ENCODE peak calls at places on chromosomes 3 and 15, in ten cellular contexts. X, W, A, O, F, J, S, C, T and N are unnamed samples.

GRCh38 chr15:57554063-57554820 is 37.5 kb upstream of the MYZAP start:
- DNase-seq in S (no peak), C (no peak), O (no peak), X (peak), T (no peak), J (no peak), A (peak), W (no peak), F (no peak), N (no peak)

GRCh38 chr15:95464091-95464888 is 866.2 kb upstream of the NR2F2 start:
- DNase-seq in S (no peak), A (no peak), W (no peak), X (peak), J (no peak), C (no peak), T (no peak), O (no peak), F (no peak), N (no peak)

GRCh38 chr3:112688085-112688769 is 47.3 kb upstream of the CCDC80 start:
- DNase-seq in S (no peak), T (no peak), C (no peak), X (no peak), A (no peak), J (no peak), W (no peak), O (no peak), F (no peak), N (no peak)

GRCh38 chr15:57146394-57147140 is 228.1 kb downstream of the TCF12 start:
- DNase-seq in A (no peak), F (no peak), O (no peak), J (peak), X (peak), W (peak), C (peak), T (peak), S (no peak), N (no peak)

GRCh38 chr15:92810418-92811138 is 89.5 kb upstream of the CHD2 start:
- DNase-seq in A (no peak), C (peak), J (peak), T (peak), W (no peak), O (peak), F (peak), X (peak), S (peak), N (peak)

GRCh38 chr3:124456506-124456905 is 273.7 kb upstream of the UMPS start:
- DNase-seq in C (no peak), S (no peak), A (no peak), F (no peak), O (no peak), X (no peak), T (peak), W (no peak), J (no peak), N (no peak)

GRCh38 chr3:73547427-73548036 is 77.2 kb downstream of the PDZRN3 start:
- DNase-seq in T (no peak), X (no peak), A (no peak), J (no peak), W (no peak), O (no peak), S (no peak), C (peak), F (no peak), N (no peak)

GRCh38 chr15:31150732-31151212 is 49.2 kb upstream of the TRPM1 start:
- DNase-seq in O (no peak), C (peak), X (no peak), F (no peak), A (no peak), J (no peak), S (no peak), W (no peak), T (no peak), N (peak)

GRCh38 chr3:146972726-146973125 is 367.6 kb upstream of the PLSCR5 start:
- DNase-seq in A (no peak), S (no peak), O (no peak), W (no peak), C (no peak), F (no peak), T (no peak), X (no peak), J (no peak), N (no peak)

DNA sequence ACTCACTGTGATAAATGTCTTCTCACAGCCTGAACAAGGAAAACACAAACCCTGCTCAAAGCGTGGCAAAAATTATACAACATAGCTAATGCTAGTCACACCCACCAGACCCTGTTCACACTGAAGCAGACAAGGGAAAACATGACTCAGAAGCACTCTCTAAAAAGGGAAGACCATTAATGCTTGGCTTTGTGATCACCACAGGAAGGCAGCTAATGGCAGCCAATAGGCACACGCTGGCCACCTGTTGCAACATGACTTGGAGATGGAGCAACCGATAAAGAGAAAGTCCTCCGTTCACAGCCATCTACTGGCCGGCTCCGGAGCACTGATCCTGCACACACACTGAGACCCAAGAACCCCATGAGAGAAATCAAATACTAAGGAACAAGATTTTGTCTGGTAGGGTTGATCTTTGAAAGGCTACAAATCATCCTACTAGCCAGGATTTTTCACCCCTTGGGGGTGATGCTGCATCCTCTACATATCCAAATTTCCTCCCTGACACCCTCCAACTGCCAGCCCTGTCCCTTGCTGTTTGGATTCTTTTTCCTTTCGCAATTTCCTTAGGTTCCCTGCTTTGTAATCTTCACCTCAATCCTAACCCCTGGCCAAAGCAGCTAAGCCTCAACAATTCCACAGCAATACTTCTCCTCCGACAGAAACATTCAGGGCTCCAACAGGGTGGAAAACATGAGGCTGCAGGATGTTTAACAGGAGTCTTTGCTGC is 3.2 kb downstream of the ZXDC start:
- DNase-seq in O (peak), J (peak), S (peak), W (peak), X (peak), C (no peak), A (peak), F (peak), T (peak), N (peak)
- TF ChIP-seq POLR2AphosphoS5 in O (no peak), J (peak), S (peak), W (no peak), X (no peak), C (no peak), A (peak), F (peak), T (no peak), N (peak)

GRCh38 chr3:129345971-129346370 is 67.3 kb downstream of the HMCES start:
- DNase-seq in S (no peak), C (no peak), X (peak), F (no peak), W (no peak), T (no peak), O (no peak), J (no peak), A (no peak), N (no peak)

GRCh38 chr3:129344540-129345220 is 66.0 kb downstream of the HMCES start:
- DNase-seq in F (no peak), W (no peak), X (no peak), T (peak), O (no peak), A (no peak), C (peak), S (no peak), J (no peak), N (no peak)

GRCh38 chr3:129341331-129342141 is 62.9 kb downstream of the HMCES start:
- DNase-seq in A (no peak), S (no peak), J (no peak), F (no peak), O (no peak), X (peak), C (no peak), W (no peak), T (no peak), N (no peak)

GRCh38 chr3:129345281-129345680 is 66.6 kb downstream of the HMCES start:
- DNase-seq in X (no peak), S (no peak), O (no peak), F (no peak), W (no peak), J (no peak), A (no peak), T (no peak), C (no peak), N (no peak)

DNA sequence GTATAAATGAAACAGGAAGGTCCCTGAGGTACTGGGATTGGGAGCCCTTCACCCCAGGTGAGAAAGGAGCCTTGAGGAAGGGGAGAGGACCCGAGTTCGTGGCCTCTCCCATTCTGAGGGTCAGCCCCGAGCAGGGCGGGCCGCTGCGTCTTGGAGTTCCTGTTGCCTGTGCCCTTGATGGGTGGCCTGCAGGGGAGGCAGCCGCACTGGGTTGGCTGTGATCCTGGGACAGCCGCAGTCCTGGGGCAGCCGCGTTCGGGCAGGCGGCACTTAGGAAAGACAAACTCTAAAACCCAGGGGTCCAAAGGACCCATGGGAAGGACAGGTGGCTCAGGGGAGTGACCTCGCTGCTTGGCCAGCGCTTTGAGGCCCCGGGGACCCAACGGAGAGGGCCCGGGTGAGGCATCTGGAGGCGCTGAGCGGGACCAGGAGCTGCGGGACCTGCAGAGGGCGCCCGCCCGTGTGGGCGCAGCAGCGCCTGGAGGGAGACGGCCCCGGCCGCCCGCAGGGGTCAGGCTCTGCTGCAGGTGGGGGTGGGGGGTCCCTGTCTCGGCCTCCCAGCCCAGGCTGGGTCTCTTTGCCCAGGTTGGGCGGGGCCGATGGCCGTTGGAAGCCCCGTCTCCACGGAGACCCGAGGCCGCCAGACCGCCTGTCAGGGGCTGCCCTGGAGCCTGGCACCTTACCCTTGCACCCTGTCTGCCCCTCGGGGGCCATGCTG is 65.1 kb downstream of the HMCES start:
- DNase-seq in F (peak), C (peak), X (no peak), J (peak), T (peak), S (peak), O (no peak), A (peak), W (peak), N (peak)
- TF ChIP-seq POLR2AphosphoS5 in F (no peak), C (no peak), X (no peak), J (no peak), T (no peak), S (no peak), O (no peak), A (no peak), W (no peak), N (no peak)

DNA sequence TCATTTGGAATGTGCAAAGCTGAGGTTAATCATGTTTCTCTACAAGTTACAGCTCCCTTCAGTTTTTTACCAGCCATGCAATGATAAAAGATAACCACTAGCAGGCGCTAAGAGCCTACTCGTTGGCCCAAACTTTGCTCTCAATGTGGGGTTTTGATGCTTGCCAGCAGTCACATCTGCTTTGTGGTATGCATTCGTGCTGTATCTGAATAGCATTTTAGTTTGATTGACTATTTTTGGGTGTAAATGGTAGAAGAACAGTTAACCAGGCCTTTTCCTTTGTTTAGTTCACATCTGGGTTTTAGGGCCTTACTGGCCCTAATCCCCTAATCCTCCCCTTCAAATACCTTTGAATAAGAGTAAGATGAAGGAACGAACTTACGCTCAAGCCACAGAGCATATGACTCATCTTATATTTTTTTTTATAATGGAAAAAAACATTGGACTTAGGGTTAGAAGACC is 4.4 kb upstream of the CLDN11 start:
- DNase-seq in T (peak), X (peak), W (peak), J (peak), S (peak), A (no peak), F (no peak), O (peak), C (peak), N (no peak)
- TF ChIP-seq POLR2AphosphoS5 in T (no peak), X (no peak), W (no peak), J (no peak), S (no peak), A (no peak), F (no peak), O (peak), C (no peak), N (no peak)

GRCh38 chr3:137165117-137165806 is 207.5 kb downstream of the IL20RB start:
- DNase-seq in W (no peak), A (no peak), S (no peak), F (no peak), O (no peak), C (no peak), J (no peak), T (peak), X (no peak), N (no peak)

GRCh38 chr3:137163958-137164357 is 206.2 kb downstream of the IL20RB start:
- DNase-seq in C (no peak), A (no peak), F (no peak), W (no peak), X (no peak), J (no peak), O (no peak), S (no peak), T (no peak), N (no peak)

DNA sequence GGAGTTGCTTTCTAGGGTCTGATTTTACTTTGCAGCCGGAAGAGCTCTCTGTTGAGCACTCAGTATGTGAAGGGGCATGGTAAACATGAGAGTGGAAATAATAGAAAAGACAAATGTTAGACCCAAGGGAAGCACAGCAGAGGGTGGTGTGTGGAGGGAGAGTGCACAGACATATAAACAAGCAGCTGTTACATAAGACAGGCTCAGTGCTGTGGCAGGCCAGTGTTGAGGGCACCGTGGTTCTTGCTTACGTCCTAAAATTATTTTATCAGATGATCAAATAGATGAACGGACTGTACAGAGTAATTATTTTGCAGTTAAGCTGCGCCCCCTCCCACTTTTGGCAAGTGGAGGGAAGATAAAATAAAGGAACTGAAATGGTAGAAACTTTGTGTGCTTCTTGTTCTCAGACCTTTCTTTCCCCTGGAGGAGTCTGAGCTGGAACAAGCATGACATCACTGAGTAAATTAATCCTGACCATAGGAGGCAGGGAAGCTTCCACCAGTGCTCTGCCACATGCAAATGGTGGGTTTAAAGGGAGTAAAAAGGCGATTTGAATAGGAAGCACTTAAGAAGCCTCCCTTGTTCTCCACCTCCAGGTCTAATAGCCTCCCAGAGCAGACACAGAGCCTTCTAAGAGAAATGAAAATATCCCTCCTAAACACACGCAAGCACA is 205.6 kb downstream of the IL20RB start:
- DNase-seq in S (no peak), C (peak), W (no peak), J (no peak), O (no peak), T (no peak), F (no peak), A (no peak), X (no peak), N (no peak)
- TF ChIP-seq POLR2AphosphoS5 in S (no peak), C (no peak), W (no peak), J (no peak), O (no peak), T (no peak), F (no peak), A (no peak), X (no peak), N (no peak)

GRCh38 chr3:184335291-184335660 is 2.1 kb upstream of the FAM131A start:
- DNase-seq in F (no peak), T (peak), O (no peak), C (peak), S (no peak), X (peak), J (no peak), A (no peak), W (no peak), N (no peak)

GRCh38 chr3:184333700-184334099 is 3.7 kb upstream of the FAM131A start:
- DNase-seq in C (no peak), A (no peak), F (no peak), J (no peak), S (no peak), W (no peak), O (no peak), X (no peak), T (no peak), N (no peak)

GRCh38 chr3:184335661-184336483 is 1.5 kb upstream of the FAM131A start:
- DNase-seq in O (peak), C (peak), S (peak), T (peak), J (peak), F (peak), X (peak), A (peak), W (peak), N (peak)

GRCh38 chr3:184333190-184333589 is 4.2 kb upstream of the FAM131A start:
- DNase-seq in T (peak), O (no peak), W (no peak), A (no peak), C (no peak), S (no peak), J (no peak), F (no peak), X (no peak), N (no peak)

DNA sequence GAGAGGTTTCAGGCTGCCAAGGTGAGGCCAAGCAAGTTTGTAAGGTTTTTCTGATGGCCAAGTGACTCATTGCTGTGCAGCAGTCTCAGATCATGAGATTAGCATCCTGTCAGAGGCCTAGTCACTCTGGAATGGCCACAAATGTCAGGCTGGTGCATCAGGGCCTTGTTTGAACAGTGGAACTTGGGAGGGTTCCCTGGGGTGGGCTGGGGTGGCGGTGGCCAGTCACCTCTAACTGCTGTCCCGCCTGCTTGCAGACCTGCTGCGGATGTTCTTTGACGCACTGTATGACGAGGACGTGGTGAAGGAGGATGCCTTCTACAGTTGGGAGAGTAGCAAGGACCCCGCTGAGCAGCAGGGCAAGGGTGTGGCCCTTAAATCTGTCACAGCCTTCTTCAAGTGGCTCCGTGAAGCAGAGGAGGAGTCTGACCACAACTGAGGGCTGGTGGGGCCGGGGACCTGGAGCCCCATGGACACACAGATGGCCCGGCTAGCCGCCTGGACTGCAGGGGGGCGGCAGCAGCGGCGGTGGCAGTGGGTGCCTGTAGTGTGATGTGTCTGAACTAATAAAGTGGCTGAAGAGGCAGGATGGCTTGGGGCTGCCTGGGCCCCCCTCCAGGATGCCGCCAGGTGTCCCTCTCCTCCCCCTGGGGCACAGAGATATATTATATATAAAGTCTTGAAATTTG is 2.8 kb upstream of the FAM131A start:
- DNase-seq in S (no peak), O (no peak), W (no peak), X (peak), T (peak), J (no peak), C (no peak), F (no peak), A (no peak), N (no peak)
- TF ChIP-seq POLR2AphosphoS5 in S (no peak), O (no peak), W (no peak), X (peak), T (peak), J (no peak), C (no peak), F (no peak), A (no peak), N (no peak)

GRCh38 chr15:38758001-38758400 is 193.4 kb upstream of the RASGRP1 start:
- DNase-seq in O (no peak), X (peak), A (no peak), C (no peak), W (no peak), S (no peak), T (no peak), F (no peak), J (no peak), N (no peak)
- TF ChIP-seq POLR2AphosphoS5 in O (no peak), X (peak), A (no peak), C (no peak), W (no peak), S (no peak), T (no peak), F (no peak), J (no peak), N (no peak)

GRCh38 chr15:26242565-26242964 is 379.4 kb upstream of the ATP10A start:
- DNase-seq in S (no peak), X (no peak), C (peak), A (no peak), W (no peak), O (no peak), F (no peak), J (no peak), T (no peak), N (no peak)
- TF ChIP-seq POLR2AphosphoS5 in S (no peak), X (no peak), C (peak), A (no peak), W (no peak), O (no peak), F (no peak), J (no peak), T (no peak), N (no peak)

GRCh38 chr15:90232941-90233700 is 620 bp downstream of the CIB1 start:
- DNase-seq in O (peak), C (peak), J (peak), F (peak), A (peak), X (peak), W (no peak), S (peak), T (peak), N (peak)
- TF ChIP-seq POLR2AphosphoS5 in O (no peak), C (no peak), J (no peak), F (peak), A (no peak), X (no peak), W (no peak), S (no peak), T (no peak), N (no peak)